ENCODE peak calls at places on chromosomes 7 and 10, in seven cellular contexts. H is GM20000, Y is A549, K is tibial nerve, W is HCT116, A is thoracic aorta, V is fibroblast of villous mesenchyme. T is an unnamed sample.

GRCh38 chr10:50417486-50417905 is 166.2 kb upstream of the ASAH2 start:
- DNase-seq in H (peak; percentile 33), Y (peak; percentile 37), K (no peak), W (no peak), A (no peak), V (peak; percentile 49), T (no peak)

GRCh38 chr10:88949912-88950664 is 2.5 kb downstream of the ACTA2 start:
- DNase-seq in H (no peak), Y (no peak), K (no peak), W (no peak), A (no peak), V (no peak), T (no peak)

GRCh38 chr7:139674752-139675126 is 103.1 kb downstream of the HIPK2 start:
- DNase-seq in H (no peak), Y (no peak), K (no peak), W (no peak), A (no peak), V (no peak), T (no peak)

GRCh38 chr10:30055094-30055701 is 4.2 kb downstream of the JCAD start:
- DNase-seq in H (no peak), Y (no peak), K (no peak), W (no peak), A (no peak), V (peak; percentile 36), T (no peak)

GRCh38 chr10:129758180-129758579 is 205.9 kb downstream of the EBF3 start:
- DNase-seq in H (no peak), Y (no peak), K (no peak), W (no peak), A (no peak), V (no peak), T (no peak)

GRCh38 chr7:20998309-20998708 is 211.6 kb upstream of the SP8 start:
- DNase-seq in H (no peak), Y (no peak), K (no peak), W (peak; percentile 38), A (no peak), V (no peak), T (peak; percentile 36)

GRCh38 chr7:55335151-55335550 is 30.0 kb upstream of the LANCL2 start:
- DNase-seq in H (no peak), Y (no peak), K (no peak), W (no peak), A (no peak), V (no peak), T (no peak)

GRCh38 chr10:80767940-80768339 is 230.2 kb downstream of the SH2D4B start:
- DNase-seq in H (no peak), Y (no peak), K (no peak), W (no peak), A (no peak), V (no peak), T (no peak)

GRCh38 chr10:46516660-46517416 is 39.6 kb downstream of the GPRIN2 start:
- DNase-seq in H (no peak), Y (peak; percentile 85), K (no peak), W (no peak), A (no peak), V (peak; percentile 66), T (peak; percentile 13)

GRCh38 chr10:49571419-49571818 is 32.5 kb upstream of the ERCC6 start:
- DNase-seq in H (no peak), Y (no peak), K (no peak), W (no peak), A (no peak), V (peak; percentile 91), T (no peak)

GRCh38 chr10:48271323-48271722 is 3.2 kb downstream of the FRMPD2 start:
- DNase-seq in H (no peak), Y (no peak), K (no peak), W (no peak), A (no peak), V (no peak), T (no peak)

GRCh38 chr7:142477079-142477651 is 219.3 kb upstream of the PRSS58 start:
- DNase-seq in H (no peak), Y (no peak), K (no peak), W (no peak), A (no peak), V (no peak), T (no peak)

GRCh38 chr7:50812847-50813475 is 30.3 kb upstream of the GRB10 start:
- DNase-seq in H (no peak), Y (peak; percentile 88), K (peak; percentile 19), W (peak; percentile 49), A (peak; percentile 34), V (peak; percentile 56), T (peak; percentile 93)

DNA sequence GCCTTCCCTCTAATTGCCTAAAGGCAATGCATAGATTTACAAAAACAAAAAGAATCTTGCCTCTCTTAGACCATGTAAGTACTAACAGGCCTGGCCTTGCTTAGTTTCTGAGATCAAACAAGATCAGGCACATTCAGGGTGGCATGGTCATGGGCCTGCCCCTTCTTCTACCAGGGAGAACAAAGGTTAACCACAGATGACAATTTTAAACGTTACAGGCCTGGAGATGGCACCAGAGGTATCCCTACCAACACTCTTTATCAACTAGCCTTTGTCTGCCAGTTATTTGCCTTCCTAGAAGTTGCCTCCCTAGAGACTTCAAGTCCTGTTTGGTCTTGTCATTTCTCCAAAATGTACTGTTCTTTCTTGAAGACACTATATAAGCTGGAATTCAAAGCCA is 252.6 kb downstream of the DOCK4 start:
- DNase-seq in H (no peak), Y (peak; percentile 62), K (no peak), W (no peak), A (no peak), V (peak; percentile 12), T (no peak)
- TF ChIP-seq CTCF in H (no peak), Y (peak; percentile 56), K (no peak), W (no peak), A (no peak), V (peak; percentile 12), T (no peak)

DNA sequence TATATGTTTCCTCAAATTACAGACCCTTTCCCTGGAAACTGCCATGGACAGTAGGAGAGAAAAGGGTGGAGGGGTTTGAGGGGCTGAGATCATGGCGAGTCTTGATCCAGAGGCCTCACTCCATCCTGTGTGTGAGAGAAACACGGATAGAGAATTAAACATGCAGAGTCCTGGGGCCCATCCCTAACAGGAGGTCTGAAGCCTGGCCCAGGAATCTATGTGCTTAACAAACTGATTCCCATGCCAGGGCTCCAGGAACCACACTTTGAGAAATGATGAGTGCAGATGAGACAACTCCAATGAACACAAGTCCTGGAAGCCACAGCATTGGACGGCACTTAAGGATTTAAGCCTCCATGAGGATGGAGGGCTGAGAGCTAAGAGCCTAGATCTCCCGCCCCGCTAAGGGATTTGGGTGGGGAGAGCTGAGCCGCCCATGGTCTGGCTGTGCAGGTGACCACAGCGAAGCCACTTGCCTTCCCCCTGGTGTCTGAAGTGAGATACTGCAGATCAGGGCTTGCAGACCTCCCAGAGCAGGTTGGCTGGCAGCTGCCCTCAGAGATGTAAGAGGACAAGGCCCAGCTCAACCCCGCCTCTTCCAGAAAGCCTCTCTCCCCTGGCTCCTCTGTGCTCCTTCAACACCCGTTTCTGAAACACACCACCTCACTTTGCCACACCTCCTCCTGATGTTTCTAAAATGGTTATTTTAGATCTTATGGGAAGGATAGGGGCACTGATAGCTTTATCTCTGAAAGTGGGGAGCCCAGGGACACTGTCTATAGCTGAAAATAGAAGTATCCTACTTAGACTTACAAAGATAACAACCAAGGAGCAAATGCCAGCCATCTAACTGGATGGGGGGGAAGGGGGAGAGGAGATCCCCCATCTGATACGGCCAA is 24.8 kb upstream of the EIF5AL1 start:
- DNase-seq in H (peak; percentile 75), Y (peak; percentile 75), K (peak; percentile 30), W (peak; percentile 81), A (no peak), V (peak; percentile 75), T (peak; percentile 78)
- TF ChIP-seq CTCF in H (peak; percentile 57), Y (peak; percentile 43), K (peak; percentile 77), W (peak; percentile 81), A (peak; percentile 33), V (peak; percentile 78), T (peak; percentile 75)

DNA sequence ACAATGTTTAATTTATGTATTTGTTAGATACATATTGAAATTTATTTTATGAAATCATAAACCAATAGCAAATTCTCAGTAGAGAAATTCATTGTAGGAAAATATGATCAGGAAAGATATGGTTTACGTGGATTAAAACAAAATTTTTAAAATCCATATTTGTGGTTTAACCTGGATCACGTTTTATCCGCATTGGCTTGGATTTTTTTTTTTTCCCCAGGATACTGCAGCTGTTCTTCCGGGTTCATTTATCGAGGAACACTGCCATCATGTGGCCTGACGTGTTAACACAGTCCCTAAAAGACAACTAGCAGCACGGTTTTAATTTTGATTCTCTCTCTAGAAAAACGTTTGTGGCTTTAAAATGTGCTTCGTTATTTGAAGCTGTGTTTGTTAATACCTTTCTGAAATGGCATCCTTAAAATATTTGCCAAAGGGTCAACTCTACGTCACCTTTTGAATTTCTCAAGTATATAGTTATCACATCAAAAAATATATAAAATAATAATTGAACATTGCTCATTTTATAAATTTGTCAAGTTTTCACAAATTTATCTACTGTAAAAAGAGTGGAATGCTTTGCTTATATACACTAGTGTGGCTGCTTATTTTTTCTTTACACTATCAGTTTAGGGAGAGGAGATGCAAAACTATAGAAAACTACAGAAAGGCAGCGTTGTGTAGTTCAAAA is 8.7 kb upstream of the ASB4 start:
- DNase-seq in H (peak; percentile 55), Y (peak; percentile 89), K (peak; percentile 60), W (peak; percentile 62), A (peak; percentile 20), V (peak; percentile 73), T (peak; percentile 40)
- TF ChIP-seq CTCF in H (peak; percentile 61), Y (peak; percentile 97), K (peak; percentile 74), W (peak; percentile 80), A (peak; percentile 72), V (peak; percentile 79), T (peak; percentile 31)

GRCh38 chr7:151212626-151213025 is 2.3 kb upstream of the H2BK1 start:
- DNase-seq in H (no peak), Y (no peak), K (no peak), W (no peak), A (no peak), V (no peak), T (no peak)

GRCh38 chr7:151209588-151209987 is 700 bp downstream of the H2BK1 start:
- DNase-seq in H (no peak), Y (no peak), K (no peak), W (no peak), A (no peak), V (no peak), T (no peak)

GRCh38 chr7:151213826-151214225 is 3.5 kb upstream of the H2BK1 start:
- DNase-seq in H (no peak), Y (no peak), K (no peak), W (no peak), A (no peak), V (no peak), T (no peak)

GRCh38 chr7:151210087-151210854 is at the start of gene H2BK1:
- DNase-seq in H (no peak), Y (no peak), K (no peak), W (no peak), A (no peak), V (no peak), T (no peak)

GRCh38 chr7:151211155-151211772 is 976 bp upstream of the H2BK1 start:
- DNase-seq in H (no peak), Y (no peak), K (no peak), W (no peak), A (no peak), V (no peak), T (no peak)
- TF ChIP-seq CTCF in H (no peak), Y (no peak), K (no peak), W (no peak), A (no peak), V (no peak), T (no peak)